ENCODE peak calls at places on chromosomes 16 and 17, in six cellular contexts. One of them, this sample, is unnamed.

GRCh38 chr16:920722-921121 is 50.1 kb downstream of the LMF1 start:
- DNase-seq in upper lobe of right lung: no peak
- DNase-seq in tibial nerve: peak; percentile 34
- DNase-seq in body of pancreas: peak; percentile 23
- DNase-seq in heart right ventricle: peak; percentile 33
- DNase-seq in neural progenitor cell: peak; percentile 1
- DNase-seq in this sample: peak; percentile 9

GRCh38 chr16:85759631-85760419 is 8.9 kb upstream of the C16orf74 start:
- DNase-seq in upper lobe of right lung: peak; percentile 74
- DNase-seq in tibial nerve: no peak
- DNase-seq in body of pancreas: peak; percentile 53
- DNase-seq in heart right ventricle: no peak
- DNase-seq in neural progenitor cell: no peak
- DNase-seq in this sample: no peak

GRCh38 chr17:56778898-56779297 is 54.8 kb downstream of the C17orf67 start:
- DNase-seq in upper lobe of right lung: no peak
- DNase-seq in tibial nerve: no peak
- DNase-seq in body of pancreas: no peak
- DNase-seq in heart right ventricle: no peak
- DNase-seq in neural progenitor cell: no peak
- DNase-seq in this sample: no peak

GRCh38 chr17:66493283-66494019 is 191.0 kb downstream of the PRKCA start:
- DNase-seq in upper lobe of right lung: no peak
- DNase-seq in tibial nerve: no peak
- DNase-seq in body of pancreas: no peak
- DNase-seq in heart right ventricle: no peak
- DNase-seq in neural progenitor cell: no peak
- DNase-seq in this sample: peak; percentile 73

GRCh38 chr17:17235212-17236174 is 1.5 kb downstream of the FLCN start:
- DNase-seq in upper lobe of right lung: no peak
- DNase-seq in tibial nerve: peak; percentile 21
- DNase-seq in body of pancreas: no peak
- DNase-seq in heart right ventricle: no peak
- DNase-seq in neural progenitor cell: no peak
- DNase-seq in this sample: peak; percentile 39

GRCh38 chr17:35315283-35315682 is 58.1 kb downstream of the SLFN11 start:
- DNase-seq in upper lobe of right lung: no peak
- DNase-seq in tibial nerve: peak; percentile 22
- DNase-seq in body of pancreas: peak; percentile 18
- DNase-seq in heart right ventricle: peak; percentile 63
- DNase-seq in neural progenitor cell: no peak
- DNase-seq in this sample: peak; percentile 75

GRCh38 chr16:73313950-73314349 is 266.0 kb upstream of the ZFHX3 start:
- DNase-seq in upper lobe of right lung: no peak
- DNase-seq in tibial nerve: no peak
- DNase-seq in body of pancreas: no peak
- DNase-seq in heart right ventricle: no peak
- DNase-seq in neural progenitor cell: no peak
- DNase-seq in this sample: no peak

GRCh38 chr16:19130852-19131808 is 17.4 kb downstream of the ITPRIPL2 start:
- DNase-seq in upper lobe of right lung: peak; percentile 69
- DNase-seq in tibial nerve: peak; percentile 37
- DNase-seq in body of pancreas: peak; percentile 48
- DNase-seq in heart right ventricle: peak; percentile 80
- DNase-seq in neural progenitor cell: no peak
- DNase-seq in this sample: peak; percentile 90

GRCh38 chr16:35431829-35432663 is 1972.6 kb downstream of the TP53TG3F start:
- DNase-seq in upper lobe of right lung: peak; percentile 60
- DNase-seq in tibial nerve: no peak
- DNase-seq in body of pancreas: no peak
- DNase-seq in heart right ventricle: no peak
- DNase-seq in neural progenitor cell: no peak
- DNase-seq in this sample: no peak

DNA sequence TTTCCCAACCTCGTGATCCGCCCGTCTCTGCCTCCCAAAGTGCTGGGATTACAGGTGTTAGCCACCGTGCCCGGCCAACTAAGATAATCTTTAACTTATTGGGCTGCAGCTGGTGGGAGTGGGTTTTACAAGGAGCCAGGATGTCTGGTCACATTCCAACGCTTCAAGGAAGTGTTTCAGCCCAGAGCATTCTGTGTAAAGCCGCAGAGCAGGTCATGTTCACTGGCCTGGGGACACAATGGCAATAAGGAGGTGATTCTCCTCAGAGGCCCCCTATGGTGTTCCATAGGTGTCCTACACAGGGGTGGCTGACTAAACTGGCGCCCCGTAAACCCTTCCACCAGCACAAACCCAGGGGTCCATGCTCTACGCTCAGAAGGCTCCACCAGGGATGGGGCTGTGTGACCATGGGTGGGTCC is 1.2 kb downstream of the QPRT start:
- DNase-seq in upper lobe of right lung: no peak
- DNase-seq in tibial nerve: no peak
- DNase-seq in body of pancreas: peak; percentile 22
- DNase-seq in heart right ventricle: no peak
- DNase-seq in neural progenitor cell: no peak
- DNase-seq in this sample: peak; percentile 45
- H3K4me3 ChIP-seq in upper lobe of right lung: peak overlapping the region; percentile 45
- H3K4me3 ChIP-seq in tibial nerve: no peak overlapping the region
- H3K4me3 ChIP-seq in body of pancreas: no peak overlapping the region
- H3K4me3 ChIP-seq in heart right ventricle: peak overlapping the region; percentile 53
- H3K4me3 ChIP-seq in neural progenitor cell: peak overlapping the region; percentile 59
- H3K4me3 ChIP-seq in this sample: peak overlapping the region; percentile 82

DNA sequence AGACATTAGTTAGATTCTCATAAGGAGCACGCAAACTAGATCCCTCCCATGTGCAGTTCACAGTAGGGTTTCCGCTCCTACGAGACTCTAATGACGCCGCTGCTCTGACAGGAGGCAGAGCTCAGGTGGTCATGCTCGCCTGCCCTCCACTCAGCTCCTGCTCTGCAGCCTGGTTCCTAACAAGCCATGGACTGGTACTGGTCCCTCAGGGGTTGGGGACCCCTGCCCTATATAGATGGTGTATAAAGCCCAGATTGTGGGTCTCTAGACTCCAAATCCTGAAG is 52.1 kb upstream of the LYRM9 start:
- DNase-seq in upper lobe of right lung: no peak
- DNase-seq in tibial nerve: no peak
- DNase-seq in body of pancreas: no peak
- DNase-seq in heart right ventricle: no peak
- DNase-seq in neural progenitor cell: no peak
- DNase-seq in this sample: no peak
- TF ChIP-seq CTCF in upper lobe of right lung: no peak
- TF ChIP-seq CTCF in tibial nerve: no peak
- TF ChIP-seq CTCF in body of pancreas: no peak
- TF ChIP-seq CTCF in heart right ventricle: no peak
- TF ChIP-seq CTCF in neural progenitor cell: no peak
- TF ChIP-seq CTCF in this sample: no peak

DNA sequence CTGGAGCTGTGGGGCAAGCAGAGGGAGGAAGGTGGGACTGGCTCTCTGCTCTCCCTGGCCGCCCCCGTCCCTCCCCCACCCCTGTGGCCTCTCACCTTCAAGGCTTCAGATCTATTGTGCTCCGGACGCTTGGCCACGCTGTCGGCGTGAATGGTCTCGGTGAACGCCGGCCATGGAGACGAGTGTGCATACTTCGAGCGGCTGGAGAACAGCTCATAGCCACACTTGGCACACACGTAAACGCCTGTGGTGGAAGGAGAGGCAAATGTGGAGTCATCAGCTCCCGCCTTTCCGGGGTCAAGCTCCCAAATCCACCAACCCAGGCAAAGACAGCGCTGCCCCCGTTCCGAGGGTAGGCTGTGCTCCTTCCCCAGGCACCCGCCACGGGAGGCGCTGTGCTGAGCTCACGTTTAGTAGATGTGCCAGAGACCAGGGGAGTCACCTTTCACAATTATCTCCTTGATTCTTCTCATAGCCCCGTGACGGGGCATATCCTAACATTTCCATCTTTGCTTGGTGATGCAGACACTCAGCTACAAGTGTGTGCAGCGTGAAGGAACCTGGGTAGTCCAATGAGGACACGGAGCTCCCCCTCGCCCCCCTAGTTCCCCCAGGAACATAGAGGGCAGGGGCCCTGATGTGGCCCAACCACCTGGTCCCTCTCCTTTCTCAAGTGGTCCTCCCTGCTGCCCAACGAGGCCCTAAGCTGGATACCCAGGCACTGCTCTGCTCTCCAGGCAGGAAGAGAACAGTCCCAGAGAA is 1.7 kb downstream of the MSRB1 start:
- DNase-seq in upper lobe of right lung: no peak
- DNase-seq in tibial nerve: no peak
- DNase-seq in body of pancreas: peak; percentile 77
- DNase-seq in heart right ventricle: no peak
- DNase-seq in neural progenitor cell: peak; percentile 58
- DNase-seq in this sample: no peak
- H3K4me3 ChIP-seq in upper lobe of right lung: peak overlapping the region; percentile 68
- H3K4me3 ChIP-seq in tibial nerve: no peak overlapping the region
- H3K4me3 ChIP-seq in body of pancreas: no peak overlapping the region
- H3K4me3 ChIP-seq in heart right ventricle: peak overlapping the region; percentile 84
- H3K4me3 ChIP-seq in neural progenitor cell: no peak overlapping the region
- H3K4me3 ChIP-seq in this sample: no peak overlapping the region

DNA sequence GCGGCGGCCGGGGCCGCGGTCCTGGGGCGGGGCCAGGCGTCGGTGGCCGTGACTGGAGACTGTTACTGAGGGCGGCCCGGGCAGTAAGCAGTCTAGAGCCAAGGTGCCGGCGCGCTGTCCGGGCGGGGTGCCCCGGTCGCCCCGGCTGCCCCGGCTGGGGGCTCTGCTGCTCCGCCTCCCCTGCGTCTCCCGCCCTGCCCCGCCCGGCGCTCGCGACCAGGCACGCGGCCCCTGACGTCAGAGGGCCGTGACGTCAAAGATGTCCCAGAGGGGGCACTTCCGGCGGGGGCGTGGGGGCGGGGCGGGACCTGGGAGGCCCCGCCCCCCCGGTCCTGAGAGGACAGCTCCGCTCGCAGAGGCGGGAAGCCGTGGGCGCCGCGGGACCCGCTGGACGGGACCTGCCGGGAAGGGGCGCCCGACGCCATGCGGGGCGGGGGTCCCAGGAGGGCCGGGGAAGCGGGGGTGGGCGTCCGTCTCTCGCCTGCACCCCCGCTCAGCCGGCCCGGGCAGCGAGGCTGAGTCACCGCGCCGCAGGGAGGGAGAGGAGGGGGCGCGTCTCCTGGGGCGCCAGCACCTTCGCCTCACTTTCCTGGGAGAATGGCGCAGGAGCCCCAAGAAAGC is 4.5 kb upstream of the HIC1 start:
- DNase-seq in upper lobe of right lung: peak; percentile 87
- DNase-seq in tibial nerve: peak; percentile 57
- DNase-seq in body of pancreas: peak; percentile 69
- DNase-seq in heart right ventricle: no peak
- DNase-seq in neural progenitor cell: peak; percentile 88
- DNase-seq in this sample: peak; percentile 83
- TF ChIP-seq CTCF in upper lobe of right lung: no peak
- TF ChIP-seq CTCF in tibial nerve: no peak
- TF ChIP-seq CTCF in body of pancreas: no peak
- TF ChIP-seq CTCF in heart right ventricle: no peak
- TF ChIP-seq CTCF in neural progenitor cell: no peak
- TF ChIP-seq CTCF in this sample: no peak

GRCh38 chr16:87864331-87864989 is 4.8 kb downstream of the SLC7A5 start:
- DNase-seq in upper lobe of right lung: no peak
- DNase-seq in tibial nerve: no peak
- DNase-seq in body of pancreas: no peak
- DNase-seq in heart right ventricle: no peak
- DNase-seq in neural progenitor cell: no peak
- DNase-seq in this sample: no peak
- H3K4me3 ChIP-seq in upper lobe of right lung: no peak overlapping the region
- H3K4me3 ChIP-seq in tibial nerve: no peak overlapping the region
- H3K4me3 ChIP-seq in body of pancreas: no peak overlapping the region
- H3K4me3 ChIP-seq in heart right ventricle: no peak overlapping the region
- H3K4me3 ChIP-seq in neural progenitor cell: no peak overlapping the region
- H3K4me3 ChIP-seq in this sample: no peak overlapping the region

DNA sequence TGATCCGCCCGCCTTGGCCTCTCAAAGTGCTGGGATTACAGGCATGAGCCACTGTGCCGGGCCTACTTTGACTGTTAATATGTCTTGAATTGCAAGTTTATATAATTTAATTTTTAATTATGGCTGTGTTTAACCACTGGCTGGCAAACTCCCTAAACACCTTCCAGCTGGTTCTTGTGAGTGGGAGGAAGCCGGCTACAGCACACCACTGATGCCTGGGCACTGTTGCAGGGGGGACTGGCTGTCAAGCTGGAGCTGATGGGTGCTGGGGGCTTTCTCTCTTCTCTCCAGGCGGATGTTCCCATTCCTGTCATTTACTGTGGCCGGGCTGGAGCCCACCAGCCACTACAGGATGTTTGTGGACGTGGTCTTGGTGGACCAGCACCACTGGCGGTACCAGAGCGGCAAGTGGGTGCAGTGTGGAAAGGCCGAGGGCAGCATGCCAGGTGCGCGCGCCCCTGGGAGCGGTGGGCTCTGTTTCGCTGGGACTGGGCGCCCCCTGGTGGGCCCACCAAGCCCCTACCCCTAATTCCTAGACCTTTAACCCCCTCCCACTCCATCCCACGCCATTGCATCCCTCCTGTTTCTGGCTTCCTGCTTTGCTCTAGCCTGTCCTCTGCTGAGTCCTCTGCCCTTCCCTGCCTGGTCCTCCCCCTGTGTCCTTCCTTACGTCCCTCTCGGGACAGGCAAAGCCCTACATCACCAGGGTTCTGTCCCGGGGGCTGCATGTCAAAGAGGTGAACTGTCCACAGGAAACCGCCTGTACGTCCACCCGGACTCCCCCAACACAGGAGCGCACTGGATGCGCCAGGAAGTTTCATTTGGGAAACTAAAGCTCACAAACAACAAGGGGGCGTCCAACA is 9.5 kb downstream of the TBX21 start:
- DNase-seq in upper lobe of right lung: no peak
- DNase-seq in tibial nerve: no peak
- DNase-seq in body of pancreas: no peak
- DNase-seq in heart right ventricle: no peak
- DNase-seq in neural progenitor cell: peak; percentile 81
- DNase-seq in this sample: peak; percentile 8
- TF ChIP-seq CTCF in upper lobe of right lung: peak; percentile 15
- TF ChIP-seq CTCF in tibial nerve: no peak
- TF ChIP-seq CTCF in body of pancreas: no peak
- TF ChIP-seq CTCF in heart right ventricle: peak; percentile 33
- TF ChIP-seq CTCF in neural progenitor cell: peak; percentile 77
- TF ChIP-seq CTCF in this sample: peak; percentile 49

GRCh38 chr17:8162232-8162996 is at the start of gene VAMP2:
- DNase-seq in upper lobe of right lung: peak; percentile 93
- DNase-seq in tibial nerve: peak; percentile 68
- DNase-seq in body of pancreas: peak; percentile 78
- DNase-seq in heart right ventricle: peak; percentile 81
- DNase-seq in neural progenitor cell: peak; percentile 90
- DNase-seq in this sample: peak; percentile 64
- H3K4me3 ChIP-seq in upper lobe of right lung: peak within 1 kb of the TSS; percentile 96
- H3K4me3 ChIP-seq in tibial nerve: peak within 1 kb of the TSS; percentile 100
- H3K4me3 ChIP-seq in body of pancreas: peak within 1 kb of the TSS; percentile 72
- H3K4me3 ChIP-seq in heart right ventricle: peak within 1 kb of the TSS; percentile 80
- H3K4me3 ChIP-seq in neural progenitor cell: peak within 1 kb of the TSS; percentile 100
- H3K4me3 ChIP-seq in this sample: peak within 1 kb of the TSS; percentile 91

This sample was measured in fibroblast of villous mesenchyme.